ENCODE peak calls at places on chromosomes 16 and 17, in ten cellular contexts. H is mammary epithelial cell, Q is hepatocyte, R is lower lobe of right lung, L is body of pancreas, D is tibial nerve, V is AG04450, U is esophagus squamous epithelium, C is neural progenitor cell, M is IMR-90. I is an unnamed sample.

GRCh38 chr17:59840329-59840907 is 52.3 kb downstream of the TUBD1 start:
- DNase-seq in L (no peak), D (no peak), H (peak; percentile 46), C (peak; percentile 45), U (no peak), Q (no peak), R (no peak), V (no peak), M (no peak), I (no peak)

GRCh38 chr17:36072431-36073121 is 8.5 kb downstream of the CCL18 start:
- DNase-seq in R (peak; percentile 72), C (peak; percentile 86), U (no peak), D (no peak), L (peak; percentile 60), M (peak; percentile 10), H (peak; percentile 21), V (no peak), Q (peak; percentile 80), I (no peak)

GRCh38 chr17:79814624-79814965 is 17.7 kb upstream of the CBX8 start:
- DNase-seq in U (no peak), Q (no peak), L (no peak), H (no peak), C (peak; percentile 29), M (no peak), V (no peak), D (no peak), R (no peak), I (no peak)

GRCh38 chr16:75000481-75001081 is 1.8 kb downstream of the ZNRF1 start:
- DNase-seq in H (peak; percentile 47), R (no peak), Q (peak; percentile 34), L (peak; percentile 28), C (peak; percentile 27), D (no peak), U (no peak), M (peak; percentile 37), V (no peak), I (no peak)

GRCh38 chr17:75878174-75878998 is at the start of gene TRIM47:
- DNase-seq in C (peak; percentile 56), Q (peak; percentile 71), D (peak; percentile 55), L (peak; percentile 66), U (no peak), R (peak; percentile 73), V (no peak), H (peak; percentile 50), M (peak; percentile 49), I (no peak)

GRCh38 chr16:28876016-28876659 is 2.1 kb upstream of the ATP2A1 start:
- DNase-seq in R (no peak), M (no peak), U (no peak), H (no peak), V (no peak), L (no peak), C (no peak), D (no peak), Q (no peak), I (no peak)

GRCh38 chr17:39736319-39737165 is 1.2 kb upstream of the GRB7 start:
- DNase-seq in U (no peak), H (peak; percentile 17), L (no peak), C (no peak), D (no peak), V (no peak), Q (peak; percentile 32), R (no peak), M (no peak), I (no peak)

GRCh38 chr17:44987194-44987882 is 19.2 kb upstream of the C1QL1 start:
- DNase-seq in R (no peak), M (no peak), Q (no peak), U (no peak), L (no peak), V (no peak), C (peak; percentile 64), D (no peak), H (no peak), I (no peak)

GRCh38 chr17:44781553-44782348 is 23.0 kb downstream of the ADAM11 start:
- DNase-seq in M (no peak), V (no peak), H (no peak), L (no peak), U (no peak), C (peak; percentile 53), D (no peak), Q (no peak), R (no peak), I (no peak)

GRCh38 chr17:68498479-68499326 is 13.5 kb upstream of the PRKAR1A start:
- DNase-seq in U (no peak), L (peak; percentile 17), D (no peak), M (no peak), Q (no peak), C (no peak), V (no peak), H (no peak), R (peak; percentile 68), I (no peak)

GRCh38 chr16:48963901-48964615 is 317.6 kb downstream of the CBLN1 start:
- DNase-seq in C (no peak), U (no peak), D (no peak), H (peak; percentile 89), Q (peak; percentile 73), M (peak; percentile 93), R (no peak), V (peak; percentile 61), L (no peak), I (peak; percentile 89)
- H3K4me3 ChIP-seq in C (no peak overlapping the region), U (no peak overlapping the region), D (no peak overlapping the region), H (no peak overlapping the region), Q (no peak overlapping the region), M (no peak overlapping the region), R (no peak overlapping the region), V (no peak overlapping the region), L (no peak overlapping the region), I (no peak overlapping the region)

DNA sequence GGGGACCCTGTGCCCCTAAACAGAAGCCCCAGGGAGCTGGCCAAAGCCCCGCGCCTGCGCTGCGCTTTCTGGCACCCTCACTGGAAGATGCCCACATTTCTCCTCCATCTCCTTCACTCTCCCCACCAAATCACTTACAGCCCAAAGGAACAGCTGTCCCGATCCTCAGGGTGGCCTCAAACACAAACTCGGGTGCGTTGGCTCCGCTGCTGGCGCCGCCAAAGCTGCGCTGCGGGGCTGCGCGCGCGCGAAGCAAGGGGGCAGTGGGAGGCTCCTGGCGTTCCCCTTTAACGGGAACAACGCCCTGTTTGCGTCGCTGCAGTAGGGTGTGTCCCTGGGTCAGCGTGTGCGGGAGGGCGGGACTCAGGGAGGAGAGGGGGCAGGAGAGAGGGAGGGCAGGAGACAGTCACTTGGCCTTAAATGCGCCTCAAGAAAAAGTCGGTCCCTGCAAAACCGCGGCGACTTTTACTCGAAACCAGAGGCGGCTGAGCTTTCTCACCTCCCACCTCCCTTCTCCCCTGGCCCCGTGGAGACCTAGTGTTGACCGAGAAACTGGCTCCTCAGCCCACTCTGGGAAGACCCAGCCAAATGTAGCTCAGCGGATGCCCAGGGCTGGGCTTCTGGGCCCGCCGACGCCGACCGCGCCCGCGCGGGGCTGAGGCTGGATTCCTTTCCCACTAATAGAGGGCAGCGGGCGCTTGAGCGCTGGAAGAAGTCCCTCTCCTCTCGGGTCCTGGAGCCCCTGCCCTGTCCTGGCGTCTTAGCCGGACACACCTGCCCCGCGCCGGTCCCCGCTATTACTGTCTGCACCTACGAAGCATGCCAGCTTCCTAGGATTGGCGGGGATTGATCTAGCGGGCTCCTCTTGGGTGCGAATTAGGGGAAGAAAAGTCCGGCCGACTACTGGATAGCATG is 2.6 kb downstream of the PMP22 start:
- DNase-seq in M (peak; percentile 83), L (peak; percentile 78), V (peak; percentile 73), D (peak; percentile 87), U (peak; percentile 28), Q (peak; percentile 90), H (peak; percentile 72), R (peak; percentile 85), C (peak; percentile 81), I (no peak)
- TF ChIP-seq CTCF in M (peak; percentile 32), L (no peak), V (peak; percentile 43), D (peak; percentile 4), U (no peak), Q (peak; percentile 27), H (peak; percentile 2), R (no peak), C (no peak), I (peak; percentile 9)

GRCh38 chr17:7107012-7107754 is 7.4 kb downstream of the ASGR2 start:
- DNase-seq in L (no peak), U (no peak), V (no peak), C (no peak), M (no peak), R (no peak), H (no peak), Q (no peak), D (no peak), I (no peak)

GRCh38 chr17:7108560-7108925 is 6.1 kb downstream of the ASGR2 start:
- DNase-seq in M (no peak), R (no peak), C (no peak), Q (no peak), L (no peak), H (no peak), D (no peak), U (no peak), V (no peak), I (no peak)

GRCh38 chr17:7109461-7110322 is 4.9 kb downstream of the ASGR2 start:
- DNase-seq in U (no peak), D (no peak), R (no peak), C (no peak), M (no peak), L (no peak), Q (no peak), H (no peak), V (no peak), I (no peak)

GRCh38 chr17:7108981-7109380 is 5.6 kb downstream of the ASGR2 start:
- DNase-seq in U (no peak), V (no peak), Q (no peak), L (no peak), C (no peak), H (no peak), R (no peak), D (no peak), M (no peak), I (no peak)

DNA sequence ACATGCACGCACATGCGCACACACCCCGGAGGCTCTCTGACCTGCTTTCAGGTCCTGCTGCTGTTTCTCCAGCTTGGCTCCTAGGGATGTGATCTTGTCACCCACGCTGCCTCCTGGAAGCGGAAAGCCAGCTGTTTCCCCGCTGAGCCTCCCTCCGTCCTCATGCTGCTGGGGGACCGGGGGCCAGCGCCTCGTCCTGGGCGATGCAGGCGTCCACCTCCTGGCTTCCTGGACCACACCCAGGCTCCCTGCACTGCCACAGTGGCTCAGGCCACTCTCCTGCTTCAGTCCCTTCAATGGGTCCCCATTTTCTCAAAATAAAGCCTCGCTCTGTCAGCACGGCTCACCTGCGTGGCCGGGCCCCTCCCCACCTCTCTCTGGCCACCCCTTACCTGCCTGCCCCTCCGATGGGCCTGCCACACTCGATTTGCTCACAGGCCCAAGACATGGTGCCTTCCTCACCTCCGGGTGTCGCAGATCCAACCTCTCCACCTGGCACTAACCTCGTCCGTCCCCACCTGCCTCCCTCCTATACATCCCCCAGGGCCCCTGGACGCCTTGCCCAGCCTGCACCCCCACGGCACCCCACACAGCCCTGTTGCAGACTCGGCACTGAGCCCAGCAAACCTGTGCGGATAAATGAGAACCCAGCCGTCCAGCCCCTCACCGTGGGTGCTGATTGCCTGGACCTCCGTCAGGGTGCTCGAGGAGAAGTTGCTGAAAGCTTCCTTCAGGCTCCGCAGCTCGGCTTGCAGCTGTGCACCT is 6.6 kb downstream of the ASGR2 start:
- DNase-seq in L (no peak), R (peak; percentile 40), V (no peak), H (no peak), M (no peak), D (no peak), Q (no peak), U (no peak), C (no peak), I (no peak)
- H3K27me3 ChIP-seq in L (no peaks in the 10 kb centered on the region), R (peaks cover 9% of the 10 kb centered on the region), V (peaks cover 12% of the 10 kb centered on the region), H (no peaks in the 10 kb centered on the region), M (peaks cover 16% of the 10 kb centered on the region), D (no peaks in the 10 kb centered on the region), Q (no peaks in the 10 kb centered on the region), U (no peaks in the 10 kb centered on the region), C (peaks cover 6% of the 10 kb centered on the region), I (peaks cover 8% of the 10 kb centered on the region)

GRCh38 chr17:42553161-42553818 is 567 bp downstream of the HSD17B1 start:
- DNase-seq in V (no peak), U (no peak), L (no peak), D (no peak), C (peak; percentile 28), M (no peak), H (peak; percentile 81), Q (no peak), R (no peak), I (no peak)
- H3K4me3 ChIP-seq in V (peak overlapping the region; percentile 90), U (peak overlapping the region; percentile 84), L (no peak overlapping the region), D (peak overlapping the region; percentile 88), C (peak overlapping the region; percentile 86), M (no peak overlapping the region), H (peak overlapping the region; percentile 89), Q (no peak overlapping the region), R (peak overlapping the region; percentile 89), I (peak overlapping the region; percentile 77)